ENCODE peak calls at places on chromosomes 1 and 21, in five cellular contexts. A, W, K, G and P are unnamed samples.

GRCh38 chr21:28196981-28197380 is 795.7 kb downstream of the LTN1 start:
- DNase-seq in A (no peak), W (no peak), K (no peak), G (no peak), P (no peak)

GRCh38 chr1:209815931-209816338 is 10.0 kb upstream of the IRF6 start:
- DNase-seq in A (no peak), W (no peak), K (peak), G (peak), P (no peak)

GRCh38 chr21:37005548-37006242 is 807 bp upstream of the RIPPLY3 start:
- DNase-seq in A (no peak), W (peak), K (no peak), G (no peak), P (no peak)

GRCh38 chr1:80384037-80384830 is 1377.7 kb upstream of the ADGRL4 start:
- DNase-seq in A (no peak), W (no peak), K (no peak), G (no peak), P (no peak)

GRCh38 chr21:45351526-45352275 is 53.3 kb upstream of the COL18A1 start:
- DNase-seq in A (no peak), W (no peak), K (no peak), G (no peak), P (no peak)

GRCh38 chr1:11138952-11139351 is 39.3 kb upstream of the EXOSC10 start:
- DNase-seq in A (no peak), W (no peak), K (no peak), G (no peak), P (no peak)

GRCh38 chr1:234724517-234725176 is 114.7 kb upstream of the IRF2BP2 start:
- DNase-seq in A (no peak), W (peak), K (peak), G (no peak), P (no peak)

GRCh38 chr1:165217958-165218357 is 138.6 kb downstream of the LMX1A start:
- DNase-seq in A (no peak), W (no peak), K (no peak), G (no peak), P (no peak)

GRCh38 chr1:30688920-30689794 is 34.2 kb downstream of the MATN1 start:
- DNase-seq in A (no peak), W (no peak), K (no peak), G (no peak), P (no peak)

GRCh38 chr1:179029293-179029692 is 3.6 kb downstream of the FAM20B start:
- DNase-seq in A (no peak), W (no peak), K (no peak), G (no peak), P (no peak)

GRCh38 chr1:24605534-24606295 is 37.4 kb upstream of the SRRM1 start:
- DNase-seq in A (no peak), W (no peak), K (no peak), G (no peak), P (no peak)

DNA sequence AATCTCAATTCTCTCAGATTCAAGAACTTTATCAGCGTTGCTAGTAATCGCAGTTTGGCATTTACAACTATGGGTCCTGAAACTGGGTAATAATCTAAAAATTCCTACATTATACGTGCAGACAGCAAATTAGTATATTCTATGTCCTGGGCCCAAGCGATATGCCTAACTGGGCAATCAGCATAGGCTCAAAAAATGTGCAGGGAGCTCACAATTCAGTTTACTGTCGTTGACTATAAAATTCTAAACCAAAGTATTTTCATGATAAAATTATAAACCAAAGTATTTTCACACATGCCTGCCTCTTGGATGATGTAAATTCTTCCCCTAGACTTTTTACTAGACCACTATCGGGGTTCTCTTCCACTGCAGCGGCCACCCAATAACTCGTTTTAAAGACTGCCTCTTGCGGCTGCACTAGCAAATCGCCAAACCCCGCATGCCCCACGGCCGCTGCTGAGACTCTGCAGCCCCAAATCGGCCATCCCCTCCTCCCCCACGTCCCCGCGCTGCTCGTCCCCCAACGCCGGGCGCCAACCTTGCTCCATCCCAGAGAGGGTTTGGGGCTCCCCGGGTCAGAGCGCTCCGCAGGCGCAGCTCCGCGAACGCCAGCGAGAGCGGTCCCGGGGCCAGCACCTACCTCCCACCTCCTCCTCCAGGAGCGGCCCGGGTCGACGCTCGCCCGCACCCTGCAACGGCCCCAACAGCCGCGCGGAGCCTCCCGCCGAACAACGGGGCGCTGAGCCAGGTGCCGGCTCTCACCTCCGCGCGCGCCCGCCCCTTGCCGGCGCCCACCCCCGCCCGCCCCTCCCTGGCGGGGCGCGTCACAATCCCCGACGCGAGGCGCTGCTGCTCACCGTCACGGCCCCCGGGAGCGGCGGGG is 506 bp downstream of the SSX2IP start:
- DNase-seq in A (peak), W (peak), K (peak), G (peak), P (no peak)
- TF ChIP-seq CTCF in A (peak), W (peak), K (peak), G (no peak), P (peak)

GRCh38 chr1:16922885-16923431 is 1.2 kb downstream of the CROCC start:
- DNase-seq in A (no peak), W (peak), K (no peak), G (no peak), P (no peak)

GRCh38 chr1:16924216-16924918 is 2.6 kb downstream of the CROCC start:
- DNase-seq in A (no peak), W (peak), K (no peak), G (no peak), P (no peak)

GRCh38 chr1:16926491-16927195 is 4.9 kb downstream of the CROCC start:
- DNase-seq in A (peak), W (no peak), K (no peak), G (no peak), P (no peak)

GRCh38 chr1:16925635-16926490 is 4.1 kb downstream of the CROCC start:
- DNase-seq in A (no peak), W (peak), K (peak), G (peak), P (no peak)

GRCh38 chr1:16924919-16925477 is 3.3 kb downstream of the CROCC start:
- DNase-seq in A (no peak), W (peak), K (peak), G (no peak), P (no peak)
- TF ChIP-seq CTCF in A (no peak), W (peak), K (no peak), G (no peak), P (no peak)

GRCh38 chr1:1836119-1836518 is 54.8 kb downstream of the GNB1 start:
- DNase-seq in A (no peak), W (no peak), K (no peak), G (no peak), P (no peak)

GRCh38 chr1:1846386-1846918 is 44.4 kb downstream of the GNB1 start:
- DNase-seq in A (no peak), W (no peak), K (peak), G (no peak), P (no peak)

GRCh38 chr1:1839311-1839965 is 51.4 kb downstream of the GNB1 start:
- DNase-seq in A (no peak), W (no peak), K (no peak), G (no peak), P (no peak)

GRCh38 chr1:1842360-1843146 is 48.3 kb downstream of the GNB1 start:
- DNase-seq in A (no peak), W (no peak), K (peak), G (no peak), P (no peak)

DNA sequence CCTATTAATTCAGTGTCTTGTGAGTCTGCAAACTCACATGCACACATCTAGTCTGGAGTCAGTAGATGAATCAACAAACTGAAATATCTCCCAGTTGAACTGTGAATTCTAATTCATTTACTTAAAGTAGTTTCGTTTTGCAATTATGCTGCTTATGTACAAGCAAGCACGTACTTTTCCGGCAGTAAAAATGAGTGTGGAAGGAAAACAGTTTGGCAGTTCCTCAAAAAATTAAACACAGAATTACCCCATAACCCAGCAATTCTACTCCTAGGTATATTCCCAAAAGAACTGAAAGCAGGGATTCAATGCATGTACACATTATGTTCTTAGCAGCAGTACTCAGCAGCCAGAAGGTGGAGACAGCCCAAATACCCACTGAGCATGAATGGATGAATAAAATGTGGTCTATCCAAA is 49.3 kb downstream of the GNB1 start:
- DNase-seq in A (no peak), W (no peak), K (no peak), G (no peak), P (no peak)
- TF ChIP-seq CTCF in A (peak), W (no peak), K (no peak), G (no peak), P (no peak)

GRCh38 chr1:235783148-235783776 is 83.4 kb downstream of the LYST start:
- DNase-seq in A (peak), W (no peak), K (no peak), G (no peak), P (no peak)
- TF ChIP-seq CTCF in A (peak), W (peak), K (no peak), G (peak), P (peak)

GRCh38 chr1:240478536-240478935 is 133.4 kb downstream of the GREM2 start:
- DNase-seq in A (no peak), W (no peak), K (no peak), G (no peak), P (no peak)
- TF ChIP-seq CTCF in A (no peak), W (no peak), K (no peak), G (no peak), P (no peak)